ENCODE peak calls at places on chromosome 22, in ten cellular contexts. Y is neural progenitor cell, W is fibroblast of lung, I is heart left ventricle, Z is SK-N-SH, V is tibial nerve, C is spleen, H is tibial artery, Q is pancreas, U is H1. S is an unnamed sample. For H3K4me1, the result is how much of the 10 kb centered on the place peaks cover.

GRCh38 chr22:46007003-46007847 is 30.3 kb upstream of the WNT7B start:
- DNase-seq in Y (no peak), I (peak), H (peak), U (no peak), Z (peak), W (peak), C (peak), Q (peak), V (no peak), S (no peak)

GRCh38 chr22:24696551-24697001 is 77.9 kb downstream of the PIWIL3 start:
- DNase-seq in H (no peak), Y (no peak), U (no peak), V (no peak), W (no peak), Q (no peak), I (no peak), Z (no peak), C (no peak), S (no peak)

GRCh38 chr22:43085658-43086606 is 3.3 kb downstream of the TTLL1 start:
- DNase-seq in I (no peak), H (no peak), V (no peak), U (no peak), Y (no peak), C (no peak), W (no peak), Z (no peak), Q (no peak), S (no peak)

GRCh38 chr22:29641052-29641780 is 37.8 kb downstream of the NF2 start:
- DNase-seq in Y (no peak), V (no peak), U (no peak), Q (no peak), H (no peak), C (no peak), I (no peak), Z (no peak), W (no peak), S (no peak)

GRCh38 chr22:48889887-48890692 is 937.6 kb downstream of the BRD1 start:
- DNase-seq in W (no peak), Q (no peak), V (no peak), U (no peak), C (peak), Y (no peak), H (peak), I (no peak), Z (no peak), S (no peak)

GRCh38 chr22:38115423-38116205 is 5.1 kb upstream of the BAIAP2L2 start:
- DNase-seq in Z (no peak), Y (no peak), U (no peak), V (no peak), Q (no peak), C (peak), W (no peak), I (no peak), H (no peak), S (no peak)

GRCh38 chr22:17951315-17951714 is 73.0 kb downstream of the MICAL3 start:
- DNase-seq in C (no peak), Q (no peak), Z (no peak), W (no peak), V (no peak), Y (no peak), U (no peak), H (no peak), I (no peak), S (no peak)

GRCh38 chr22:30390974-30391691 is 3.9 kb upstream of the RNF215 start:
- DNase-seq in I (peak), Y (peak), C (peak), Q (peak), H (no peak), Z (peak), W (peak), V (no peak), U (peak), S (no peak)

GRCh38 chr22:41469218-41469851 is 418 bp downstream of the ACO2 start:
- DNase-seq in Y (peak), V (no peak), H (no peak), I (no peak), U (no peak), Q (no peak), W (no peak), C (no peak), Z (no peak), S (no peak)

GRCh38 chr22:36160499-36160942 is at the start of gene APOL3:
- DNase-seq in Z (no peak), W (peak), U (no peak), I (peak), V (peak), Y (no peak), C (peak), H (peak), Q (no peak), S (no peak)

GRCh38 chr22:21972293-21972779 is 10.3 kb downstream of the TOP3B start:
- DNase-seq in I (no peak), C (no peak), H (no peak), Y (peak), W (no peak), V (no peak), Q (no peak), U (no peak), Z (peak), S (no peak)

GRCh38 chr22:45181766-45182165 is 18.0 kb downstream of the NUP50 start:
- DNase-seq in Y (no peak), C (no peak), Q (no peak), U (no peak), I (no peak), V (no peak), H (no peak), Z (no peak), W (peak), S (no peak)

GRCh38 chr22:29343313-29343805 is 27.9 kb upstream of the RASL10A start:
- DNase-seq in U (no peak), Q (peak), H (no peak), W (peak), V (no peak), Y (peak), I (peak), Z (peak), C (no peak), S (no peak)

GRCh38 chr22:37229805-37230672 is 14.0 kb downstream of the RAC2 start:
- DNase-seq in W (peak), H (peak), Z (no peak), C (peak), Q (no peak), V (no peak), U (no peak), Y (no peak), I (peak), S (no peak)

GRCh38 chr22:32702421-32702820 is 99.1 kb upstream of the TIMP3 start:
- DNase-seq in C (no peak), V (no peak), Q (no peak), I (no peak), Y (no peak), H (no peak), Z (no peak), W (no peak), U (no peak), S (no peak)

GRCh38 chr22:38315801-38316339 is 1.4 kb downstream of the CSNK1E start:
- DNase-seq in V (no peak), Z (no peak), U (no peak), W (no peak), Y (no peak), I (no peak), Q (no peak), C (peak), H (no peak), S (no peak)

GRCh38 chr22:32996702-32997101 is 61.5 kb downstream of the SYN3 start:
- DNase-seq in I (peak), V (peak), Q (no peak), H (peak), W (peak), Y (no peak), U (no peak), C (no peak), Z (no peak), S (peak)

GRCh38 chr22:39469681-39470461 is 13.1 kb downstream of the MGAT3 start:
- DNase-seq in H (no peak), V (no peak), C (no peak), Z (peak), U (no peak), Q (no peak), Y (peak), I (no peak), W (no peak), S (no peak)

GRCh38 chr22:47552024-47552423 is 789.6 kb downstream of the TBC1D22A start:
- DNase-seq in W (no peak), Y (no peak), Z (no peak), U (no peak), H (no peak), C (no peak), V (no peak), Q (no peak), I (no peak), S (no peak)

GRCh38 chr22:31623634-31624312 is 38.2 kb downstream of the PISD start:
- DNase-seq in Q (no peak), C (peak), V (no peak), W (no peak), I (no peak), H (peak), U (no peak), Z (no peak), Y (no peak), S (no peak)
- H3K4me1 ChIP-seq in Q (under half), C (half or more), V (half or more), W (under half), I (under half), H (under half), U (under half), Z (half or more), Y (under half), S (under half)

DNA sequence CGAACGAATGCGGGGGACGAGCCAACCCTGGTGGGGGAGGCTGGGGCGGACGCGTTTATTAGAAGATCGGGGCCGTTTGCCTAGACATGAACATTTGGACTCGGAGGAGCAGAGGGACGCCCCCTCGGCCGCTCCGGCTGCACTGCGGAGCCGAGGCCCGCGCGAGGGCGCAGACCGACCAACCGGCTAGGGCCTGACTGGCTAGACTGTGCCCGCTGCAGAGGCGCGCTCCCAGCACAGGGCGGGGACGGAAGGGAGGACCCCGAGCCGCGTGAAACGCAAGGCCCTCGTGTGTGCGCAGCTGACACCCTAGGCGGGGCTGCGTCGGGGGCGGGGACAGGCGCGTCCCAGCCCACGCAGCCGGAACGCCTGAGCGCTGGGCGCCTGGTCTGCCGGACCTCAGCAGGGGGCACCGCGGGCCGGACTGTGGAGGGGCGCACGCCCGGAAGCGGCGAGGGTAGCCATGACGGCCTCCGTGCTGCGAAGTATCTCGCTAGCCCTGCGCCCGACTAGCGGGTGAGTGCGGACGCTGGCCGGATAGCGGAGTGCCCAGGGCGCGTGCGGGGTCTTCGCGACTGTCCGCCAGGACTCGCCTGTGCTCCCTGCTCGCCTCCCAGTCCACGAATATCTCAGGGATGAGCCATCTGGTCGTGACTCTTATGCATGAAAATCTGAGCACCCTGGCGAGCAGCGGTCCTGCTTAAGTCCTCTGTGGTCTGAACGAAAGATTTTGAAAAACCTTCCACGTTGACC is at the start of gene MRPL40:
- DNase-seq in C (peak), Q (peak), Z (peak), H (peak), I (peak), V (peak), W (peak), Y (peak), U (no peak), S (peak)
- TF ChIP-seq CTCF in C (peak), Q (no peak), Z (no peak), H (no peak), I (no peak), V (no peak), W (no peak), Y (peak), U (no peak), S (no peak)

GRCh38 chr22:50189184-50189848 is 3.6 kb downstream of the TRABD start:
- DNase-seq in Z (no peak), C (peak), U (no peak), W (no peak), I (peak), Q (peak), H (no peak), V (no peak), Y (no peak), S (no peak)
- H3K4me1 ChIP-seq in Z (under half), C (half or more), U (under half), W (under half), I (half or more), Q (under half), H (under half), V (half or more), Y (under half), S (under half)

GRCh38 chr22:20606041-20606783 is 98.8 kb downstream of the MED15 start:
- DNase-seq in W (peak), H (no peak), C (peak), U (peak), Q (peak), I (no peak), V (no peak), Y (peak), Z (peak), S (no peak)
- TF ChIP-seq CTCF in W (peak), H (peak), C (peak), U (peak), Q (peak), I (peak), V (peak), Y (peak), Z (peak), S (peak)

S was measured in thoracic aorta.